ENCODE peak calls at places on chromosomes 7 and 10, in five cellular contexts. One of them, this sample, is unnamed.

GRCh38 chr7:27560706-27561235 is 101.9 kb downstream of the HIBADH start:
- DNase-seq in cardiac muscle cell: peak
- DNase-seq in WTC11: no peak
- DNase-seq in neural crest cell: no peak
- DNase-seq in transverse colon: no peak
- DNase-seq in this sample: no peak

GRCh38 chr7:104328970-104329825 is 795 bp downstream of the LHFPL3 start:
- DNase-seq in cardiac muscle cell: peak
- DNase-seq in WTC11: peak
- DNase-seq in neural crest cell: peak
- DNase-seq in transverse colon: no peak
- DNase-seq in this sample: no peak

GRCh38 chr7:81501220-81501619 is 268.6 kb downstream of the HGF start:
- DNase-seq in cardiac muscle cell: peak
- DNase-seq in WTC11: no peak
- DNase-seq in neural crest cell: no peak
- DNase-seq in transverse colon: no peak
- DNase-seq in this sample: no peak

GRCh38 chr7:26013551-26014083 is 138.4 kb upstream of the NFE2L3 start:
- DNase-seq in cardiac muscle cell: no peak
- DNase-seq in WTC11: no peak
- DNase-seq in neural crest cell: no peak
- DNase-seq in transverse colon: no peak
- DNase-seq in this sample: no peak

GRCh38 chr10:52353960-52354394 is 39.9 kb downstream of the DKK1 start:
- DNase-seq in cardiac muscle cell: peak
- DNase-seq in WTC11: no peak
- DNase-seq in neural crest cell: no peak
- DNase-seq in transverse colon: no peak
- DNase-seq in this sample: no peak

GRCh38 chr10:88962336-88962735 is 9.8 kb upstream of the ACTA2 start:
- DNase-seq in cardiac muscle cell: no peak
- DNase-seq in WTC11: no peak
- DNase-seq in neural crest cell: no peak
- DNase-seq in transverse colon: no peak
- DNase-seq in this sample: no peak

GRCh38 chr10:11328264-11329054 is 283.0 kb downstream of the USP6NL start:
- DNase-seq in cardiac muscle cell: no peak
- DNase-seq in WTC11: no peak
- DNase-seq in neural crest cell: no peak
- DNase-seq in transverse colon: no peak
- DNase-seq in this sample: no peak

GRCh38 chr7:83751217-83751616 is 102.3 kb upstream of the SEMA3E start:
- DNase-seq in cardiac muscle cell: no peak
- DNase-seq in WTC11: no peak
- DNase-seq in neural crest cell: no peak
- DNase-seq in transverse colon: no peak
- DNase-seq in this sample: no peak

GRCh38 chr7:64078699-64078994 is 33.4 kb downstream of the ZNF727 start:
- DNase-seq in cardiac muscle cell: no peak
- DNase-seq in WTC11: no peak
- DNase-seq in neural crest cell: no peak
- DNase-seq in transverse colon: no peak
- DNase-seq in this sample: no peak

GRCh38 chr10:133523631-133524203 is 3.4 kb upstream of the CYP2E1 start:
- DNase-seq in cardiac muscle cell: no peak
- DNase-seq in WTC11: no peak
- DNase-seq in neural crest cell: no peak
- DNase-seq in transverse colon: no peak
- DNase-seq in this sample: peak

GRCh38 chr10:127872011-127872741 is 20.6 kb downstream of the CLRN3 start:
- DNase-seq in cardiac muscle cell: peak
- DNase-seq in WTC11: no peak
- DNase-seq in neural crest cell: no peak
- DNase-seq in transverse colon: no peak
- DNase-seq in this sample: no peak

GRCh38 chr7:80018941-80019808 is 115.5 kb upstream of the GNAI1 start:
- DNase-seq in cardiac muscle cell: peak
- DNase-seq in WTC11: peak
- DNase-seq in neural crest cell: peak
- DNase-seq in transverse colon: peak
- DNase-seq in this sample: peak

GRCh38 chr7:134813668-134814067 is 34.2 kb downstream of the CALD1 start:
- DNase-seq in cardiac muscle cell: peak
- DNase-seq in WTC11: no peak
- DNase-seq in neural crest cell: no peak
- DNase-seq in transverse colon: no peak
- DNase-seq in this sample: no peak

GRCh38 chr10:128599030-128599429 is 472.8 kb upstream of the MKI67 start:
- DNase-seq in cardiac muscle cell: no peak
- DNase-seq in WTC11: no peak
- DNase-seq in neural crest cell: no peak
- DNase-seq in transverse colon: no peak
- DNase-seq in this sample: no peak

GRCh38 chr10:119502214-119502613 is 40.3 kb downstream of the RGS10 start:
- DNase-seq in cardiac muscle cell: no peak
- DNase-seq in WTC11: no peak
- DNase-seq in neural crest cell: no peak
- DNase-seq in transverse colon: peak
- DNase-seq in this sample: no peak

GRCh38 chr10:21687197-21687993 is 153.4 kb downstream of the MLLT10 start:
- DNase-seq in cardiac muscle cell: peak
- DNase-seq in WTC11: no peak
- DNase-seq in neural crest cell: no peak
- DNase-seq in transverse colon: no peak
- DNase-seq in this sample: no peak

GRCh38 chr10:79211616-79212015 is 135.7 kb upstream of the PPIF start:
- DNase-seq in cardiac muscle cell: no peak
- DNase-seq in WTC11: no peak
- DNase-seq in neural crest cell: no peak
- DNase-seq in transverse colon: no peak
- DNase-seq in this sample: no peak

GRCh38 chr7:131745645-131746248 is 189.3 kb upstream of the PODXL start:
- DNase-seq in cardiac muscle cell: peak
- DNase-seq in WTC11: peak
- DNase-seq in neural crest cell: peak
- DNase-seq in transverse colon: no peak
- DNase-seq in this sample: peak

GRCh38 chr7:131738066-131738465 is 181.6 kb upstream of the PODXL start:
- DNase-seq in cardiac muscle cell: no peak
- DNase-seq in WTC11: peak
- DNase-seq in neural crest cell: no peak
- DNase-seq in transverse colon: no peak
- DNase-seq in this sample: no peak

DNA sequence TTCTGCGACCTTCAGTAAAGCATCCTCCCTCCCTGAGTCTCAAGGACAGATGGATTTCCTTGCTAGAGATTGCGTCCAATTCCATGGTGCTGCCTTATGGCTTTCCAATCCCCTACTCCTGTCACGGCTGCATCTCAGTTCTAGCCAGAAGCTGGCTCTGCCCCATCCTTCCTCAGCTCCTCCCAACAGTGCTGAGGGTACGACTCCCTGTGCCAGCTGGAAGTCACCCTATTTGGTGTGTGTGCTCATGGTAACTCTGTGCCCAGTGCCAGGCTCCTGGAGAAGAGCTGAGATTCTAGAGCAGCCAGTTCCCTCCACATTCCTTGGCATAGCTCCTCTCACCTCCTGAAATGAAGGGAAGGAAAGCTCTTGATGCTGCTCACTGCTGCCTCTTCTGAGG is 185.0 kb upstream of the PODXL start:
- DNase-seq in cardiac muscle cell: no peak
- DNase-seq in WTC11: no peak
- DNase-seq in neural crest cell: no peak
- DNase-seq in transverse colon: no peak
- DNase-seq in this sample: no peak
- TF ChIP-seq CTCF in cardiac muscle cell: no peak
- TF ChIP-seq CTCF in WTC11: no peak
- TF ChIP-seq CTCF in neural crest cell: no peak
- TF ChIP-seq CTCF in transverse colon: no peak
- TF ChIP-seq CTCF in this sample: no peak

GRCh38 chr7:1572111-1572510 is 2.3 kb upstream of the PSMG3 start:
- DNase-seq in cardiac muscle cell: no peak
- DNase-seq in WTC11: no peak
- DNase-seq in neural crest cell: no peak
- DNase-seq in transverse colon: no peak
- DNase-seq in this sample: no peak

GRCh38 chr7:1571261-1571650 is 1.4 kb upstream of the PSMG3 start:
- DNase-seq in cardiac muscle cell: peak
- DNase-seq in WTC11: no peak
- DNase-seq in neural crest cell: no peak
- DNase-seq in transverse colon: no peak
- DNase-seq in this sample: no peak

GRCh38 chr7:1569016-1569415 is 816 bp downstream of the PSMG3 start:
- DNase-seq in cardiac muscle cell: peak
- DNase-seq in WTC11: no peak
- DNase-seq in neural crest cell: no peak
- DNase-seq in transverse colon: no peak
- DNase-seq in this sample: peak

GRCh38 chr7:1569440-1569832 is 396 bp downstream of the PSMG3 start:
- DNase-seq in cardiac muscle cell: no peak
- DNase-seq in WTC11: no peak
- DNase-seq in neural crest cell: no peak
- DNase-seq in transverse colon: no peak
- DNase-seq in this sample: no peak

GRCh38 chr7:1569833-1570632 is at the start of gene PSMG3:
- DNase-seq in cardiac muscle cell: peak
- DNase-seq in WTC11: peak
- DNase-seq in neural crest cell: peak
- DNase-seq in transverse colon: peak
- DNase-seq in this sample: peak
- TF ChIP-seq CTCF in cardiac muscle cell: peak
- TF ChIP-seq CTCF in WTC11: no peak
- TF ChIP-seq CTCF in neural crest cell: peak
- TF ChIP-seq CTCF in transverse colon: peak
- TF ChIP-seq CTCF in this sample: peak

DNA sequence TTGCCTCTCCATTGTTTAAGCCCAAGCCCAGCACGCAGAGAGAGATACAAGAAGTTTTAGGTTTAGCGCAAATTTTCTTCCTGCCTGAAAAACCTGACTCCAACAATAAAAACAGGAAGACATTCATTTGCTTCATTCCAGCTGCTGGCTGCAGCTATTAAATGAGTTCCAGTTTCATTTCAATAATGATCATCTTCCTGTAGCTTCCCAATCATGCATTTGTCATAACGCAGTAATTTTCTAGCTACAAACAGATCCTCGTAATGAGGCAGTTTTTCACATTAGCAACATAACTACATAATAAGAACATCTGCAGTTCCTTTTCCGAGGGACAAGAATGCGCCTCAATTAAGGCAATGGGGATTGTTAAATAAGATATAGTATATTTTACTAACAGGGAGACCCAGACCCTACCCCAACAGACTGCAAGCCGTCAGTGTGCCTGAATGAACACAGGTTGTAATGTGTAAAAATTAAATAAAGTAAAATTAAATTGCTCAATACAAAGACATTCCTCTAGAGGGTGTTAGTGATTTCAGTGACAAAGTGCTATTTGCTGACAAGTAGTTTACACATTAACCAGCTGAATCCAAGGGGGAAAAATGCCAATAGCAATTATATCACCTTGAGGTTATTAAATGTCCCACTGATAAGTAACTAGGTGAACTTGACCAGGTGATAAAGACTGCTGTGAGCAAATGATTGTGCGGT is 110.7 kb downstream of the EBF3 start:
- DNase-seq in cardiac muscle cell: peak
- DNase-seq in WTC11: no peak
- DNase-seq in neural crest cell: no peak
- DNase-seq in transverse colon: no peak
- DNase-seq in this sample: no peak
- TF ChIP-seq CTCF in cardiac muscle cell: peak
- TF ChIP-seq CTCF in WTC11: peak
- TF ChIP-seq CTCF in neural crest cell: peak
- TF ChIP-seq CTCF in transverse colon: peak
- TF ChIP-seq CTCF in this sample: no peak

GRCh38 chr7:115719963-115720362 is 310.6 kb downstream of the TFEC start:
- DNase-seq in cardiac muscle cell: no peak
- DNase-seq in WTC11: no peak
- DNase-seq in neural crest cell: no peak
- DNase-seq in transverse colon: no peak
- DNase-seq in this sample: no peak
- TF ChIP-seq CTCF in cardiac muscle cell: no peak
- TF ChIP-seq CTCF in WTC11: no peak
- TF ChIP-seq CTCF in neural crest cell: no peak
- TF ChIP-seq CTCF in transverse colon: no peak
- TF ChIP-seq CTCF in this sample: no peak

GRCh38 chr10:95454356-95454755 is 106.8 kb downstream of the SORBS1 start:
- DNase-seq in cardiac muscle cell: no peak
- DNase-seq in WTC11: no peak
- DNase-seq in neural crest cell: no peak
- DNase-seq in transverse colon: no peak
- DNase-seq in this sample: no peak

GRCh38 chr10:95454940-95455339 is 106.2 kb downstream of the SORBS1 start:
- DNase-seq in cardiac muscle cell: no peak
- DNase-seq in WTC11: no peak
- DNase-seq in neural crest cell: no peak
- DNase-seq in transverse colon: no peak
- DNase-seq in this sample: no peak

GRCh38 chr10:95457319-95457886 is 103.8 kb downstream of the SORBS1 start:
- DNase-seq in cardiac muscle cell: no peak
- DNase-seq in WTC11: no peak
- DNase-seq in neural crest cell: no peak
- DNase-seq in transverse colon: no peak
- DNase-seq in this sample: no peak

GRCh38 chr10:95458014-95458413 is 103.2 kb downstream of the SORBS1 start:
- DNase-seq in cardiac muscle cell: no peak
- DNase-seq in WTC11: no peak
- DNase-seq in neural crest cell: no peak
- DNase-seq in transverse colon: no peak
- DNase-seq in this sample: no peak

GRCh38 chr10:95456486-95456885 is 104.7 kb downstream of the SORBS1 start:
- DNase-seq in cardiac muscle cell: no peak
- DNase-seq in WTC11: no peak
- DNase-seq in neural crest cell: no peak
- DNase-seq in transverse colon: no peak
- DNase-seq in this sample: no peak
- TF ChIP-seq CTCF in cardiac muscle cell: no peak
- TF ChIP-seq CTCF in WTC11: no peak
- TF ChIP-seq CTCF in neural crest cell: peak
- TF ChIP-seq CTCF in transverse colon: no peak
- TF ChIP-seq CTCF in this sample: no peak

GRCh38 chr10:13589316-13589715 is 2.6 kb downstream of the PRPF18 start:
- DNase-seq in cardiac muscle cell: no peak
- DNase-seq in WTC11: no peak
- DNase-seq in neural crest cell: no peak
- DNase-seq in transverse colon: no peak
- DNase-seq in this sample: no peak
- TF ChIP-seq CTCF in cardiac muscle cell: no peak
- TF ChIP-seq CTCF in WTC11: no peak
- TF ChIP-seq CTCF in neural crest cell: no peak
- TF ChIP-seq CTCF in transverse colon: no peak
- TF ChIP-seq CTCF in this sample: no peak